ENCODE peak calls at places on chromosomes 5 and 9, in seven cellular contexts. M, I, R, G, Z, W and V are unnamed samples.

GRCh38 chr5:75721573-75721972 is 4.3 kb upstream of the POC5 start:
- DNase-seq in M (no peak), I (no peak), R (no peak), G (no peak), Z (no peak), W (no peak), V (no peak)

GRCh38 chr9:77820293-77820954 is 172.3 kb upstream of the GNA14 start:
- DNase-seq in M (no peak), I (no peak), R (no peak), G (peak; percentile 65), Z (no peak), W (peak; percentile 89), V (no peak)

GRCh38 chr5:122715095-122715494 is 59.8 kb upstream of the SNX2 start:
- DNase-seq in M (no peak), I (no peak), R (no peak), G (no peak), Z (no peak), W (peak; percentile 7), V (no peak)

GRCh38 chr9:128383007-128383753 is 12.0 kb downstream of the URM1 start:
- DNase-seq in M (no peak), I (no peak), R (no peak), G (no peak), Z (no peak), W (no peak), V (no peak)

GRCh38 chr5:164326219-164326618 is 820.8 kb downstream of the MAT2B start:
- DNase-seq in M (no peak), I (no peak), R (no peak), G (no peak), Z (no peak), W (no peak), V (no peak)

GRCh38 chr5:157602505-157602904 is 26.9 kb upstream of the ADAM19 start:
- DNase-seq in M (no peak), I (no peak), R (no peak), G (no peak), Z (no peak), W (peak; percentile 79), V (no peak)

GRCh38 chr5:55231476-55232193 is 1.8 kb downstream of the CCNO start:
- DNase-seq in M (no peak), I (peak; percentile 45), R (no peak), G (no peak), Z (no peak), W (no peak), V (no peak)

GRCh38 chr5:172710695-172711094 is 60.3 kb downstream of the DUSP1 start:
- DNase-seq in M (no peak), I (no peak), R (no peak), G (no peak), Z (no peak), W (no peak), V (no peak)

GRCh38 chr5:101942321-101942882 is 353.7 kb downstream of the SLCO4C1 start:
- DNase-seq in M (no peak), I (peak; percentile 44), R (no peak), G (no peak), Z (no peak), W (peak; percentile 27), V (no peak)

GRCh38 chr5:76207122-76207521 is 123.9 kb downstream of the SV2C start:
- DNase-seq in M (no peak), I (no peak), R (no peak), G (no peak), Z (no peak), W (no peak), V (no peak)

GRCh38 chr5:67581203-67581602 is 384.6 kb upstream of the CD180 start:
- DNase-seq in M (no peak), I (no peak), R (no peak), G (peak; percentile 12), Z (no peak), W (peak; percentile 1), V (no peak)

GRCh38 chr9:4984571-4985375 is at the start of gene JAK2:
- DNase-seq in M (peak; percentile 57), I (peak; percentile 86), R (peak; percentile 92), G (peak; percentile 65), Z (peak; percentile 74), W (peak; percentile 97), V (peak; percentile 98)

GRCh38 chr9:128808543-128808942 is 9.8 kb upstream of the ENDOG start:
- DNase-seq in M (no peak), I (no peak), R (no peak), G (no peak), Z (no peak), W (no peak), V (no peak)